ENCODE peak calls at places on chromosomes 3 and 15, in four cellular contexts. Z is activated CD8-positive, alpha-beta memory T cell treated with anti-CD3 and anti-CD28 coated beads for 1 hour; S is lower lobe of right lung; E is NAMALWA. G is an unnamed sample.

GRCh38 chr3:184173374-184173722 is 1.3 kb upstream of the AP2M1 start:
- DNase-seq in Z (no peak), S (no peak), E (no peak), G (no peak)

GRCh38 chr3:95341314-95341713 is 1278.5 kb downstream of the NSUN3 start:
- DNase-seq in Z (no peak), S (no peak), E (no peak), G (no peak)

GRCh38 chr15:38054488-38054887 is 120.0 kb downstream of the TMCO5A start:
- DNase-seq in Z (no peak), S (no peak), E (no peak), G (no peak)

GRCh38 chr3:104632521-104632920 is 734.2 kb upstream of the ALCAM start:
- DNase-seq in Z (no peak), S (no peak), E (no peak), G (no peak)

GRCh38 chr3:133836497-133837158 is 31.0 kb downstream of the SRPRB start:
- DNase-seq in Z (no peak), S (no peak), E (no peak), G (no peak)

GRCh38 chr3:9229325-9229724 is 20.1 kb downstream of the SRGAP3 start:
- DNase-seq in Z (no peak), S (no peak), E (no peak), G (no peak)

GRCh38 chr15:82043130-82043673 is 2.6 kb downstream of the MEX3B start:
- DNase-seq in Z (no peak), S (no peak), E (no peak), G (no peak)

GRCh38 chr15:58738051-58738707 is 11.3 kb downstream of the ADAM10 start:
- DNase-seq in Z (no peak), S (no peak), E (no peak), G (peak; percentile 76)

GRCh38 chr3:197305854-197306253 is 7.4 kb upstream of the DLG1 start:
- DNase-seq in Z (no peak), S (no peak), E (peak; percentile 56), G (no peak)

GRCh38 chr3:12870942-12871341 is 29.6 kb upstream of the RPL32 start:
- DNase-seq in Z (no peak), S (no peak), E (peak; percentile 61), G (peak; percentile 94)

GRCh38 chr3:65078748-65079147 is 390.9 kb upstream of the ADAMTS9 start:
- DNase-seq in Z (no peak), S (no peak), E (no peak), G (no peak)

GRCh38 chr3:16504242-16504641 is 9.3 kb downstream of the RFTN1 start:
- DNase-seq in Z (no peak), S (no peak), E (peak; percentile 45), G (peak; percentile 98)

GRCh38 chr15:66401130-66402021 is 14.7 kb downstream of the MAP2K1 start:
- DNase-seq in Z (no peak), S (no peak), E (peak; percentile 50), G (no peak)

GRCh38 chr3:145015243-145015642 is 1043.6 kb downstream of the DIPK2A start:
- DNase-seq in Z (no peak), S (no peak), E (no peak), G (peak; percentile 96)

GRCh38 chr3:107816082-107816481 is 274.7 kb downstream of the CD47 start:
- DNase-seq in Z (no peak), S (no peak), E (no peak), G (no peak)

G was measured in MV-4-11.